ENCODE peak calls at places on chromosomes 3 and 15, in eight cellular contexts. F is non-pigmented ciliary epithelial cell; N is left cardiac atrium; C is GM12865; O is activated T-cell treated with anti-CD3 and anti-CD28 coated beads for 48 hours; Z is nephron progenitor cell; H is stimulated activated CD4-positive, alpha-beta T cell treated with anti-CD3 and anti-CD28 coated beads, Interleukin-12 subunit alpha, Interleukin-12 subunit beta, amount 100 ng/mL, for 24 hours; U is dorsolateral prefrontal cortex. K is an unnamed sample.

GRCh38 chr3:111924283-111924682 is 54.5 kb upstream of the ABHD10 start:
- DNase-seq in N (peak; percentile 57), H (no peak), Z (no peak), O (no peak), F (no peak), U (no peak), C (no peak), K (no peak)

GRCh38 chr3:48715179-48715800 is 1.7 kb downstream of the IP6K2 start:
- DNase-seq in O (no peak), F (no peak), H (no peak), N (no peak), U (peak; percentile 84), C (no peak), Z (peak; percentile 18), K (peak; percentile 62)

GRCh38 chr15:34588046-34588674 is 4.7 kb upstream of the GOLGA8B start:
- DNase-seq in Z (peak; percentile 52), F (peak; percentile 56), O (no peak), H (peak; percentile 43), U (peak; percentile 62), C (peak; percentile 76), N (peak; percentile 65), K (peak; percentile 85)

GRCh38 chr15:48866141-48866563 is 11.8 kb upstream of the EID1 start:
- DNase-seq in O (no peak), Z (no peak), H (no peak), C (no peak), F (no peak), U (no peak), N (no peak), K (peak; percentile 60)

GRCh38 chr3:113374078-113374477 is 67.2 kb downstream of the CFAP44 start:
- DNase-seq in Z (no peak), N (no peak), H (no peak), C (no peak), U (peak; percentile 5), O (no peak), F (no peak), K (no peak)

GRCh38 chr3:183827809-183828537 is 2.6 kb upstream of the MAP6D1 start:
- DNase-seq in N (no peak), F (no peak), H (no peak), O (no peak), U (no peak), C (no peak), Z (no peak), K (no peak)

GRCh38 chr3:63015614-63016016 is 140.4 kb upstream of the CADPS start:
- DNase-seq in H (no peak), F (no peak), N (no peak), C (peak; percentile 1), O (no peak), Z (peak; percentile 41), U (no peak), K (no peak)

GRCh38 chr15:51706931-51707608 is 25.8 kb downstream of the SCG3 start:
- DNase-seq in F (no peak), O (no peak), H (no peak), C (no peak), N (no peak), U (no peak), Z (no peak), K (peak; percentile 21)

GRCh38 chr15:78737187-78737820 is 74.0 kb downstream of the ADAMTS7 start:
- DNase-seq in U (no peak), C (no peak), N (no peak), Z (no peak), O (no peak), F (no peak), H (no peak), K (no peak)

GRCh38 chr3:60652829-60653228 is 598.4 kb downstream of the FHIT start:
- DNase-seq in U (no peak), H (no peak), Z (no peak), O (no peak), C (peak; percentile 58), F (no peak), N (no peak), K (no peak)

GRCh38 chr3:129025691-129026435 is 24.8 kb downstream of the EFCC1 start:
- DNase-seq in N (no peak), C (no peak), U (no peak), O (no peak), Z (no peak), H (no peak), F (no peak), K (peak; percentile 28)

GRCh38 chr3:67376416-67376815 is 278.0 kb downstream of the SUCLG2 start:
- DNase-seq in F (no peak), U (no peak), N (no peak), H (no peak), O (no peak), Z (no peak), C (no peak), K (no peak)

GRCh38 chr3:11696054-11696453 is 52.3 kb upstream of the VGLL4 start:
- DNase-seq in N (no peak), C (no peak), U (no peak), F (no peak), O (no peak), H (no peak), Z (no peak), K (no peak)

GRCh38 chr3:111810909-111811308 is 48.2 kb upstream of the PHLDB2 start:
- DNase-seq in C (no peak), N (no peak), F (peak; percentile 61), H (no peak), Z (no peak), U (no peak), O (no peak), K (peak; percentile 79)

GRCh38 chr3:135109681-135110080 is 314.6 kb downstream of the EPHB1 start:
- DNase-seq in O (no peak), N (no peak), F (no peak), U (peak; percentile 76), Z (no peak), C (no peak), H (no peak), K (no peak)

GRCh38 chr3:27244374-27244773 is 124.8 kb downstream of the NEK10 start:
- DNase-seq in Z (no peak), O (no peak), N (no peak), H (no peak), F (no peak), C (no peak), U (no peak), K (no peak)

GRCh38 chr3:52784021-52784621 is 6.7 kb downstream of the ITIH1 start:
- DNase-seq in C (no peak), Z (no peak), F (no peak), H (no peak), O (no peak), U (no peak), N (peak; percentile 18), K (no peak)

GRCh38 chr3:81434171-81434570 is 327.3 kb downstream of the GBE1 start:
- DNase-seq in F (no peak), N (no peak), O (no peak), H (no peak), Z (no peak), C (no peak), U (no peak), K (no peak)

GRCh38 chr15:31324739-31325431 is 1.8 kb upstream of the KLF13 start:
- DNase-seq in U (no peak), C (peak; percentile 70), O (no peak), F (no peak), N (no peak), Z (no peak), H (no peak), K (no peak)

GRCh38 chr3:182861345-182861744 is 68.0 kb downstream of the ATP11B start:
- DNase-seq in U (no peak), O (no peak), F (no peak), H (no peak), C (no peak), N (no peak), Z (no peak), K (peak; percentile 9)

GRCh38 chr3:141738636-141739363 is 702 bp downstream of the RNF7 start:
- DNase-seq in F (peak; percentile 22), H (peak; percentile 7), C (peak; percentile 52), O (no peak), N (no peak), Z (no peak), U (peak; percentile 6), K (peak; percentile 53)

GRCh38 chr3:11088066-11088465 is 66.2 kb upstream of the HRH1 start:
- DNase-seq in O (no peak), H (no peak), F (no peak), N (no peak), Z (no peak), U (no peak), C (no peak), K (no peak)

GRCh38 chr15:80966431-80967197 is 23.0 kb downstream of the MESD start:
- DNase-seq in H (no peak), U (peak; percentile 49), F (no peak), N (no peak), Z (no peak), O (no peak), C (no peak), K (no peak)

GRCh38 chr3:195693428-195694216 is 27.2 kb upstream of the MUC20 start:
- DNase-seq in H (no peak), C (no peak), F (no peak), O (no peak), U (no peak), Z (no peak), N (no peak), K (no peak)

GRCh38 chr3:33218072-33218445 is 551 bp downstream of the SUSD5 start:
- DNase-seq in N (no peak), U (no peak), F (no peak), Z (peak; percentile 8), H (no peak), C (no peak), O (no peak), K (no peak)

GRCh38 chr15:101121511-101122090 is 130.2 kb downstream of the CHSY1 start:
- DNase-seq in N (peak; percentile 79), Z (peak; percentile 69), F (no peak), O (peak; percentile 8), U (no peak), H (no peak), C (peak; percentile 18), K (peak; percentile 56)

GRCh38 chr3:60431599-60431958 is 819.7 kb downstream of the FHIT start:
- DNase-seq in O (no peak), F (no peak), N (no peak), Z (no peak), C (peak; percentile 1), H (no peak), U (no peak), K (peak; percentile 25)

GRCh38 chr3:50138266-50139230 is 16.6 kb upstream of the SEMA3F start:
- DNase-seq in U (no peak), Z (peak; percentile 42), H (no peak), N (no peak), F (no peak), O (no peak), C (no peak), K (no peak)